ENCODE peak calls at places on chromosomes 6 and 20, in six cellular contexts. One of them, this sample, is unnamed. For H3K4me1, the result is how much of the 10 kb centered on the place peaks cover.

GRCh38 chr20:3239867-3240775 is 1.1 kb upstream of the SLC4A11 start:
- DNase-seq in GM23338: peak
- DNase-seq in stomach: no peak
- DNase-seq in prostate gland: no peak
- DNase-seq in HCT116: no peak
- DNase-seq in K562: no peak
- DNase-seq in this sample: no peak

GRCh38 chr20:1323256-1323655 is 5.7 kb downstream of the SDCBP2 start:
- DNase-seq in GM23338: no peak
- DNase-seq in stomach: no peak
- DNase-seq in prostate gland: no peak
- DNase-seq in HCT116: no peak
- DNase-seq in K562: no peak
- DNase-seq in this sample: no peak

GRCh38 chr6:117463762-117464665 is 18.5 kb upstream of the DCBLD1 start:
- DNase-seq in GM23338: no peak
- DNase-seq in stomach: no peak
- DNase-seq in prostate gland: no peak
- DNase-seq in HCT116: no peak
- DNase-seq in K562: no peak
- DNase-seq in this sample: no peak

GRCh38 chr6:119158057-119158848 is 79.8 kb upstream of the FAM184A start:
- DNase-seq in GM23338: no peak
- DNase-seq in stomach: no peak
- DNase-seq in prostate gland: no peak
- DNase-seq in HCT116: no peak
- DNase-seq in K562: no peak
- DNase-seq in this sample: no peak

GRCh38 chr20:17507032-17507431 is 24.1 kb downstream of the BFSP1 start:
- DNase-seq in GM23338: no peak
- DNase-seq in stomach: no peak
- DNase-seq in prostate gland: no peak
- DNase-seq in HCT116: no peak
- DNase-seq in K562: peak
- DNase-seq in this sample: no peak

GRCh38 chr6:64411226-64411625 is 775.6 kb downstream of the PHF3 start:
- DNase-seq in GM23338: no peak
- DNase-seq in stomach: no peak
- DNase-seq in prostate gland: no peak
- DNase-seq in HCT116: no peak
- DNase-seq in K562: no peak
- DNase-seq in this sample: no peak

GRCh38 chr6:85703359-85703758 is 60.7 kb upstream of the SYNCRIP start:
- DNase-seq in GM23338: no peak
- DNase-seq in stomach: no peak
- DNase-seq in prostate gland: no peak
- DNase-seq in HCT116: no peak
- DNase-seq in K562: no peak
- DNase-seq in this sample: no peak

GRCh38 chr20:16054917-16055316 is 518.3 kb downstream of the KIF16B start:
- DNase-seq in GM23338: no peak
- DNase-seq in stomach: no peak
- DNase-seq in prostate gland: no peak
- DNase-seq in HCT116: no peak
- DNase-seq in K562: no peak
- DNase-seq in this sample: no peak

GRCh38 chr6:138088307-138088744 is 18.9 kb downstream of the PERP start:
- DNase-seq in GM23338: no peak
- DNase-seq in stomach: peak
- DNase-seq in prostate gland: peak
- DNase-seq in HCT116: peak
- DNase-seq in K562: no peak
- DNase-seq in this sample: no peak

GRCh38 chr6:18530201-18530600 is 143.1 kb downstream of the RNF144B start:
- DNase-seq in GM23338: no peak
- DNase-seq in stomach: no peak
- DNase-seq in prostate gland: no peak
- DNase-seq in HCT116: no peak
- DNase-seq in K562: no peak
- DNase-seq in this sample: no peak

GRCh38 chr6:143614270-143614669 is 63.5 kb upstream of the PHACTR2 start:
- DNase-seq in GM23338: no peak
- DNase-seq in stomach: no peak
- DNase-seq in prostate gland: no peak
- DNase-seq in HCT116: no peak
- DNase-seq in K562: no peak
- DNase-seq in this sample: no peak
- H3K4me1 ChIP-seq in GM23338: under half
- H3K4me1 ChIP-seq in stomach: under half
- H3K4me1 ChIP-seq in prostate gland: under half
- H3K4me1 ChIP-seq in HCT116: under half
- H3K4me1 ChIP-seq in K562: under half
- H3K4me1 ChIP-seq in this sample: under half

GRCh38 chr6:47047479-47048411 is 5.6 kb upstream of the ADGRF1 start:
- DNase-seq in GM23338: peak
- DNase-seq in stomach: peak
- DNase-seq in prostate gland: peak
- DNase-seq in HCT116: peak
- DNase-seq in K562: peak
- DNase-seq in this sample: no peak
- H3K4me3 ChIP-seq in GM23338: no peak
- H3K4me3 ChIP-seq in stomach: no peak
- H3K4me3 ChIP-seq in prostate gland: no peak
- H3K4me3 ChIP-seq in HCT116: peak
- H3K4me3 ChIP-seq in K562: no peak
- H3K4me3 ChIP-seq in this sample: no peak

GRCh38 chr6:109348246-109348645 is 34.0 kb downstream of the CD164 start:
- DNase-seq in GM23338: no peak
- DNase-seq in stomach: no peak
- DNase-seq in prostate gland: no peak
- DNase-seq in HCT116: no peak
- DNase-seq in K562: no peak
- DNase-seq in this sample: no peak
- TF ChIP-seq POLR2AphosphoS5 in GM23338: no peak
- TF ChIP-seq POLR2AphosphoS5 in stomach: no peak
- TF ChIP-seq POLR2AphosphoS5 in prostate gland: no peak
- TF ChIP-seq POLR2AphosphoS5 in HCT116: no peak
- TF ChIP-seq POLR2AphosphoS5 in K562: no peak
- TF ChIP-seq POLR2AphosphoS5 in this sample: no peak

DNA sequence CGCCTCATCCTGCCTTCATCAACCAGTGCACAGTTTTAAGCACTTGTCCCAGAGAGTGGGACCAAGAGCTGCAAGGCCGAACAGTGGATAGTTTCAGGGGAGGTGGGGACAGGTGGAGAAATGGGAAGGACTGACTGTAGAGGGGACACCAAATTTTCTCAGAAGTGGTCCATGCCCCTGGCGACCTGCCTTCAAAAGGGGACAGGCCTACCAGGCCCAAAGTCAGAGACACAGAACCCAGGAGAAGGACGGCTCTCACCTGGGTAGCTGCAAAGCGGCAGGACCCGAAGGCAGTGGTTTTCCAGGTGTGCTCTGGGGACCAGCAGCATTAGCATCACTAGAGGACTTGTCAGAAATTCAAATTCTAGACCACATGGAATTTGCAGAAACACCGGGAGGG is 5.8 kb downstream of the TFEB start:
- DNase-seq in GM23338: peak
- DNase-seq in stomach: no peak
- DNase-seq in prostate gland: no peak
- DNase-seq in HCT116: no peak
- DNase-seq in K562: no peak
- DNase-seq in this sample: no peak
- H3K4me1 ChIP-seq in GM23338: under half
- H3K4me1 ChIP-seq in stomach: half or more
- H3K4me1 ChIP-seq in prostate gland: under half
- H3K4me1 ChIP-seq in HCT116: under half
- H3K4me1 ChIP-seq in K562: under half
- H3K4me1 ChIP-seq in this sample: half or more

GRCh38 chr6:169667716-169668115 is 34.1 kb downstream of the WDR27 start:
- DNase-seq in GM23338: no peak
- DNase-seq in stomach: no peak
- DNase-seq in prostate gland: no peak
- DNase-seq in HCT116: no peak
- DNase-seq in K562: no peak
- DNase-seq in this sample: no peak

GRCh38 chr6:169671563-169671962 is 30.3 kb downstream of the WDR27 start:
- DNase-seq in GM23338: no peak
- DNase-seq in stomach: no peak
- DNase-seq in prostate gland: no peak
- DNase-seq in HCT116: no peak
- DNase-seq in K562: no peak
- DNase-seq in this sample: no peak

GRCh38 chr6:169668203-169668847 is 33.5 kb downstream of the WDR27 start:
- DNase-seq in GM23338: peak
- DNase-seq in stomach: no peak
- DNase-seq in prostate gland: no peak
- DNase-seq in HCT116: no peak
- DNase-seq in K562: no peak
- DNase-seq in this sample: no peak

GRCh38 chr6:169669147-169669546 is 32.7 kb downstream of the WDR27 start:
- DNase-seq in GM23338: no peak
- DNase-seq in stomach: no peak
- DNase-seq in prostate gland: no peak
- DNase-seq in HCT116: no peak
- DNase-seq in K562: no peak
- DNase-seq in this sample: no peak

GRCh38 chr6:169669889-169670288 is 31.9 kb downstream of the WDR27 start:
- DNase-seq in GM23338: no peak
- DNase-seq in stomach: no peak
- DNase-seq in prostate gland: no peak
- DNase-seq in HCT116: no peak
- DNase-seq in K562: no peak
- DNase-seq in this sample: no peak
- H3K4me3 ChIP-seq in GM23338: no peak
- H3K4me3 ChIP-seq in stomach: no peak
- H3K4me3 ChIP-seq in prostate gland: no peak
- H3K4me3 ChIP-seq in HCT116: no peak
- H3K4me3 ChIP-seq in K562: no peak
- H3K4me3 ChIP-seq in this sample: no peak

GRCh38 chr20:51024761-51025160 is 1.9 kb upstream of the KCNG1 start:
- DNase-seq in GM23338: no peak
- DNase-seq in stomach: no peak
- DNase-seq in prostate gland: no peak
- DNase-seq in HCT116: no peak
- DNase-seq in K562: no peak
- DNase-seq in this sample: no peak

GRCh38 chr20:51021067-51022025 is 1.6 kb downstream of the KCNG1 start:
- DNase-seq in GM23338: peak
- DNase-seq in stomach: no peak
- DNase-seq in prostate gland: no peak
- DNase-seq in HCT116: no peak
- DNase-seq in K562: no peak
- DNase-seq in this sample: no peak

GRCh38 chr20:51023617-51024155 is 779 bp upstream of the KCNG1 start:
- DNase-seq in GM23338: peak
- DNase-seq in stomach: no peak
- DNase-seq in prostate gland: no peak
- DNase-seq in HCT116: no peak
- DNase-seq in K562: no peak
- DNase-seq in this sample: no peak

GRCh38 chr20:51022227-51022802 is 592 bp downstream of the KCNG1 start:
- DNase-seq in GM23338: no peak
- DNase-seq in stomach: no peak
- DNase-seq in prostate gland: no peak
- DNase-seq in HCT116: no peak
- DNase-seq in K562: no peak
- DNase-seq in this sample: no peak

DNA sequence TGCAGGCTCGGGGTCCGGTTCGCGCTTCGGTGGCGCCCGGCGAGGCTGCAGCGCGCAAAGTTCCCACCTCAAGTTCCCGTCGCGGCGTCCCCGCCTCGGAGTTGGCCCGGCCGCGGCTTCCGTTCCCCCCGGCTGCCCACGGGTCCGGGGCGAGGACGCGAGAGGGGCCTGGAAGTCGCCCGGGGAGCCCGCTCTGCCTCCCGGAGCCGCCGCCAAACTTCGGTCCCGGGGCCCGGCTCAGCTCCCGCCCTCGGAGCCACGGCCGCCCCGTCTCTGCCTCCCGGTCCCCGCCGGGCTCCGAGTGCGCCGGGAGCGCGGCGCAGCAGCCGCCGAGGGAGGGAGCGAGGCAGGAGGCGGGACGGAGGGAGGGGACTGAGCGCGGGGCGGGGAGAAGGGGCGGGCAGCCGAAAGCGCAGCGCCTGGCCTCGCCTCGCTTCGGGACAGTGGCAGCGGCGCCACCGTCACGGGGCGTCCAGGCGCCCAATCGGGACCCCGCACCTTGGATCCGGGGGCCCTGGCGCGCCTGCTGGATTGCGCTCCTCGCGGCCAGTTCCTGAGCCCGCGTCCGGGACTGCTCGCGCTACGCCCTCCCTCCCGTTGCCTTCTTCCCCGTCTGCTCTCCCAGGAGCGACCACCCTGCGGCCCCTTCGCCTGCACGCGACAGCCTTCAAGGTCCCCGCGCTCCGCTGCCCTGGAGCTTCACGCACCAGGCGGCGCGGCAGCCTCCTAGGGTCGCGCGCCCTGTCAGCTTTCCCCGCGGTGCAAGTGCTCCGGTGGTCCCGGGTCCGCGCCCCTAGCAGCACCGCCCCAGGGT is at the start of gene KCNG1:
- DNase-seq in GM23338: peak
- DNase-seq in stomach: peak
- DNase-seq in prostate gland: peak
- DNase-seq in HCT116: peak
- DNase-seq in K562: peak
- DNase-seq in this sample: no peak
- TF ChIP-seq POLR2AphosphoS5 in GM23338: peak
- TF ChIP-seq POLR2AphosphoS5 in stomach: peak
- TF ChIP-seq POLR2AphosphoS5 in prostate gland: peak
- TF ChIP-seq POLR2AphosphoS5 in HCT116: peak
- TF ChIP-seq POLR2AphosphoS5 in K562: no peak
- TF ChIP-seq POLR2AphosphoS5 in this sample: no peak

DNA sequence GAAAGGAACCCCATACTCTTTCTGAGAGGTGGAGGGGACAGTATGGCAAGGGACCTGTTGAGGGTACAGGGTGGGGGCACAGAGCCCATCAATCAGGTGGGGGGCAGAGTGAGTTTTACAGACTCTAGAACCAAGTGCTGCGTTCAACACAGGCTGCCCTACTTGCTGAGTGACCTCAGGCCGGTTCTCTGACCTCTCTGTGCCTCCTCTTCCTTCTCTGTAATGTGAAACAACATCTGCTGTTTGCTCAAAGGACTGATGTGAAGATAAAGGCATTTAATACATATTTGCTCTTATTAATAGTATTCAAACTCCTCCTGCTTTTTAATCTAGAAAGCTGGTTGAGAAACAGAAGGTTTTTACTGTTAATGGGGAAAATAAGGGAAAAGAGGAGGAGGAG is 25.9 kb upstream of the APMAP start:
- DNase-seq in GM23338: no peak
- DNase-seq in stomach: peak
- DNase-seq in prostate gland: no peak
- DNase-seq in HCT116: no peak
- DNase-seq in K562: no peak
- DNase-seq in this sample: no peak
- H3K4me1 ChIP-seq in GM23338: under half
- H3K4me1 ChIP-seq in stomach: half or more
- H3K4me1 ChIP-seq in prostate gland: under half
- H3K4me1 ChIP-seq in HCT116: under half
- H3K4me1 ChIP-seq in K562: under half
- H3K4me1 ChIP-seq in this sample: under half

This sample was measured in vagina.